ENCODE peak calls at places on chromosomes 3 and 15, in four cellular contexts. C is left lung, U is colonic mucosa, A is heart right ventricle. H is an unnamed sample.

GRCh38 chr3:37377670-37378069 is 203.3 kb upstream of the LRRFIP2 start:
- DNase-seq in C (no peak), U (no peak), A (no peak), H (no peak)

GRCh38 chr15:67036775-67037555 is 28.4 kb upstream of the SMAD3 start:
- DNase-seq in C (no peak), U (no peak), A (no peak), H (no peak)

GRCh38 chr15:41695750-41696436 is 35.7 kb downstream of the MGA start:
- DNase-seq in C (no peak), U (no peak), A (no peak), H (no peak)

GRCh38 chr3:71104090-71104489 is 479.4 kb downstream of the FOXP1 start:
- DNase-seq in C (no peak), U (no peak), A (no peak), H (no peak)

GRCh38 chr3:76308541-76308940 is 523.2 kb upstream of the ZNF717 start:
- DNase-seq in C (no peak), U (no peak), A (no peak), H (no peak)

GRCh38 chr3:104273046-104273649 is 1093.6 kb upstream of the ALCAM start:
- DNase-seq in C (no peak), U (no peak), A (no peak), H (no peak)

GRCh38 chr3:65181397-65181871 is 493.6 kb upstream of the ADAMTS9 start:
- DNase-seq in C (no peak), U (peak; percentile 29), A (no peak), H (no peak)

GRCh38 chr3:32453346-32453745 is 49.3 kb downstream of the CMTM6 start:
- DNase-seq in C (no peak), U (peak; percentile 10), A (no peak), H (no peak)

GRCh38 chr15:85404922-85405293 is 24.5 kb downstream of the AKAP13 start:
- DNase-seq in C (no peak), U (no peak), A (no peak), H (no peak)

GRCh38 chr3:174002543-174002942 is 605.0 kb downstream of the NLGN1 start:
- DNase-seq in C (no peak), U (no peak), A (no peak), H (no peak)

GRCh38 chr3:138949445-138950005 is 2.5 kb downstream of the FOXL2NB start:
- DNase-seq in C (no peak), U (no peak), A (no peak), H (no peak)
- H3K27me3 ChIP-seq in C (peaks cover 99% of the 10 kb centered on the region), U (peaks cover 71% of the 10 kb centered on the region), A (peaks cover 89% of the 10 kb centered on the region), H (peaks cover 25% of the 10 kb centered on the region)

DNA sequence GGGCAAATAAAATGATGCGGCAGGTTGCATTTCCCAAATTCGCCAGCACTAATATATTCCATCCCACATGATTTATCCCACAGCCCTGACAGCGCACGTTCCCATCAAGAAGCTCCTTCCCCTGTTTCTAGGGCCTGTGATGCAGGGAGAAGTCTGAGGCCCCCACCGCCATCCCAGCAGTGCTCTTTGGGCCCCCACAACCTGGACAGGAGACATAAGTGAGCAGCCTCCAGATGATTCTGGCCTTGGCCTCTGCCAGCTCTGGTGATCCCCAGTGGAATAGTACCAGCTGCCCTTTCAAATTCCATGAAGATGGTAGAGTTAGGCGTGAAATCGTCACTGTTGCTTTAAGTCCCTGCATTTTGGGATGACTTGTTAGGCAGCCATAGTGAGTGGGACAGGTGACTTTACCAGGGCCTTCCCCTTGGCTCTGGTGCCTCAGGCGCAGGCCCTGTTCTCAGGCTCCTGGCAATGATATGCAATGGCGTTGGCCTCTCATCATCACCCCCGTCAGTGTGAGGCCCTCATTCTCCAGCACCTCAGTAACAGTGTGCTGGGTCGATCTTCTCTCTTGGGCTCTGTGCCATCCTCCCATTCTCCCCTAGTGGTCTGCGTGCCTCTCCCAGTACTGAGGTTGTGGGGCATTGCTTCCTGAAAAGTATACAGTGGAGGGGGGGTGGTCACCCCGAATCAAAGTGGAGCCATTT is 263.7 kb downstream of the OCA2 start:
- DNase-seq in C (no peak), U (no peak), A (no peak), H (no peak)
- H3K9me3 ChIP-seq in C (no peaks in the 10 kb centered on the region), U (no peaks in the 10 kb centered on the region), A (no peaks in the 10 kb centered on the region), H (no peaks in the 10 kb centered on the region)

GRCh38 chr15:40280260-40281056 is 2.4 kb downstream of the ANKRD63 start:
- DNase-seq in C (peak; percentile 51), U (no peak), A (no peak), H (no peak)

GRCh38 chr15:40279437-40280141 is 3.3 kb downstream of the ANKRD63 start:
- DNase-seq in C (peak; percentile 97), U (peak; percentile 82), A (peak; percentile 82), H (no peak)

GRCh38 chr15:40282144-40282869 is 557 bp downstream of the ANKRD63 start:
- DNase-seq in C (peak; percentile 93), U (peak; percentile 60), A (peak; percentile 55), H (no peak)

GRCh38 chr15:40282870-40283614 is at the start of gene ANKRD63:
- DNase-seq in C (peak; percentile 88), U (no peak), A (no peak), H (no peak)

GRCh38 chr15:40281057-40281850 is 1.6 kb downstream of the ANKRD63 start:
- DNase-seq in C (peak; percentile 68), U (no peak), A (no peak), H (no peak)
- H3K27me3 ChIP-seq in C (peaks cover 79% of the 10 kb centered on the region), U (peaks cover 44% of the 10 kb centered on the region), A (peaks cover 70% of the 10 kb centered on the region), H (peaks cover 36% of the 10 kb centered on the region)

DNA sequence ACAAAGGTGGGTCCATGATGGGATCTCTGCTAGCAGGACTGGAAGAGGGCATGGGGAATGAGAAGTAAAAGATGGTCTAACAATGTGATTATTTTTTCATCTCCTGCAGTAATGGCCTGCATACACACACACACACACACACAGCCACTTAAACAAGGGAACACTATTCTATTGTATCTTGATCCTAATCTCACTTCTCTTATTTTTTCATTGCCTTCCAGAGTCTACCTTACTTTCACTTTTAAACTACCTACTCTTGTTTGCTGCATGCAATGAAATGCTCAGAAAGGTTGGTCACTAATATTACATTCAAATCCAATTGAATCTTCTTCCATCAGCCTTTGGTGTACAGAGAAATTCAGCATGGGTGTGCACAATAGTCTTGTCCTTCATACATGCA is 853.8 kb downstream of the IGSF11 start:
- DNase-seq in C (no peak), U (no peak), A (no peak), H (no peak)
- H3K9me3 ChIP-seq in C (no peaks in the 10 kb centered on the region), U (no peaks in the 10 kb centered on the region), A (peaks cover 4% of the 10 kb centered on the region), H (no peaks in the 10 kb centered on the region)

DNA sequence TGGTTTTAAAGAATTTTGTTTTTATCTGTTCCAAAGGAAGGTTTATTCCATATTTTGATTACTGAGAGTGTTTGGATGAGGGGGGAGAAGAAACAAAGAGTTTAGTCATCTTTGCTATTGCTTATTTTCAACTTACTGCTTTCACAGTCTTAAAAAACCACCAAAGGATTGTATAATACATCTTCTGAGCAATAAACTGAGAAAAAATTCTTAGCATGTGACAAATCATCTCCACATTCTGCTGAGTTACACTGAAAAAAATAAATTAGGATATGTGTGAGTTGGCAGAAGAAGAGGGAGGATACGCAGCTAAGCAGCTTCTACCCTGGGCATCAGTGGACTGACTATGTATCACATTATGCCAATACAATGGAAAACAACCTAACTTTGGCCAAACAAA is 23.2 kb upstream of the ACTC1 start:
- DNase-seq in C (no peak), U (no peak), A (no peak), H (no peak)
- H3K27me3 ChIP-seq in C (no peaks in the 10 kb centered on the region), U (no peaks in the 10 kb centered on the region), A (no peaks in the 10 kb centered on the region), H (no peaks in the 10 kb centered on the region)

H was measured in ascending aorta.